ENCODE peak calls at places on chromosomes 16 and 17, in four cellular contexts. T is naive thymus-derived CD4-positive, alpha-beta T cell; S is WERI-Rb-1; G is uterus. J is an unnamed sample.

GRCh38 chr17:4858880-4859260 is 25.7 kb downstream of the MINK1 start:
- DNase-seq in T (no peak), S (no peak), G (peak; percentile 43), J (peak; percentile 79)

GRCh38 chr16:4679854-4680636 is 13.3 kb upstream of the NUDT16L1 start:
- DNase-seq in T (no peak), S (no peak), G (peak; percentile 93), J (peak; percentile 43)

GRCh38 chr17:83193336-83194188 is 114.2 kb downstream of the METRNL start:
- DNase-seq in T (peak; percentile 7), S (no peak), G (peak; percentile 11), J (no peak)

GRCh38 chr17:66285149-66285548 is 17.3 kb upstream of the PRKCA start:
- DNase-seq in T (no peak), S (no peak), G (no peak), J (no peak)

GRCh38 chr17:58344047-58344790 is 7.8 kb downstream of the SUPT4H1 start:
- DNase-seq in T (peak; percentile 48), S (no peak), G (no peak), J (peak; percentile 53)

GRCh38 chr17:73645050-73645871 is 1.0 kb upstream of the SDK2 start:
- DNase-seq in T (peak; percentile 46), S (peak; percentile 87), G (no peak), J (peak; percentile 89)

GRCh38 chr17:59840329-59840907 is 52.3 kb downstream of the TUBD1 start:
- DNase-seq in T (no peak), S (no peak), G (no peak), J (peak; percentile 85)

GRCh38 chr16:24850289-24850931 is 4.6 kb downstream of the SLC5A11 start:
- DNase-seq in T (no peak), S (no peak), G (no peak), J (no peak)

GRCh38 chr16:79247386-79247785 is 353.2 kb downstream of the MAF start:
- DNase-seq in T (no peak), S (no peak), G (no peak), J (no peak)

GRCh38 chr16:73066927-73067670 is 19.2 kb upstream of the ZFHX3 start:
- DNase-seq in T (no peak), S (no peak), G (no peak), J (peak; percentile 69)

GRCh38 chr17:35790826-35791225 is 4.6 kb downstream of the MMP28 start:
- DNase-seq in T (no peak), S (no peak), G (no peak), J (peak; percentile 19)

GRCh38 chr16:77956231-77956630 is 66.1 kb upstream of the CLEC3A start:
- DNase-seq in T (no peak), S (no peak), G (no peak), J (no peak)
- H3K27ac ChIP-seq in T (no peak overlapping the region), S (no peak overlapping the region), G (no peak overlapping the region), J (no peak overlapping the region)

GRCh38 chr16:10992797-10993196 is 48.4 kb downstream of the CLEC16A start:
- DNase-seq in T (no peak), S (no peak), G (no peak), J (peak; percentile 79)

GRCh38 chr16:10995555-10995954 is 51.2 kb downstream of the CLEC16A start:
- DNase-seq in T (no peak), S (no peak), G (no peak), J (no peak)

GRCh38 chr16:10992112-10992511 is 47.7 kb downstream of the CLEC16A start:
- DNase-seq in T (no peak), S (no peak), G (no peak), J (no peak)

GRCh38 chr16:10994571-10994970 is 50.2 kb downstream of the CLEC16A start:
- DNase-seq in T (no peak), S (no peak), G (no peak), J (no peak)

GRCh38 chr16:10993649-10994048 is 49.3 kb downstream of the CLEC16A start:
- DNase-seq in T (no peak), S (no peak), G (no peak), J (no peak)
- H3K27ac ChIP-seq in T (no peak overlapping the region), S (no peak overlapping the region), G (no peak overlapping the region), J (no peak overlapping the region)

DNA sequence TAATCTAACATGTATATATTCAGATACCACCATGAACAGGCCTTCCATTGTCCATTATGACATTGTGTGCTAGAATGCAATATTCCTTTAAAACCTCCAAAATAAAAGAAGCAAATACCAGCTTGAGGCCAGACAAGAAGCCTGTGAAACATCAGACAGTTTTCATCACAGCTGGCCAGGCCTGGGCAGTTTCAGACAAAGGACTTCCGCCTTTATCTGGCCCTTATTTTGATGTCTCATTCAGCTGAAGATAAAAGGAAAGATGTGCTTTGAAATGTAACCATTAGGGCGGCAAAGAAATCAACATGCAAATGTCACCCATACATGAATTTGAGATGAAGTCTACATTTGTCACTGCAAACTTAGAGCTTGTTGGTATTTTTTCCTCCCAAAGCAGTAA is 737.5 kb downstream of the KCNJ2 start:
- DNase-seq in T (no peak), S (no peak), G (no peak), J (no peak)
- H3K27ac ChIP-seq in T (no peak overlapping the region), S (no peak overlapping the region), G (no peak overlapping the region), J (peak overlapping the region; percentile 66)

GRCh38 chr17:50778988-50779387 is 11.7 kb upstream of the ANKRD40CL start:
- DNase-seq in T (no peak), S (no peak), G (no peak), J (no peak)

GRCh38 chr17:50774225-50774803 is 7.0 kb upstream of the ANKRD40CL start:
- DNase-seq in T (no peak), S (no peak), G (no peak), J (peak; percentile 68)

GRCh38 chr17:50779747-50780363 is 12.5 kb upstream of the ANKRD40CL start:
- DNase-seq in T (no peak), S (no peak), G (no peak), J (no peak)

GRCh38 chr17:50781167-50781566 is 13.8 kb upstream of the ANKRD40CL start:
- DNase-seq in T (no peak), S (no peak), G (no peak), J (no peak)

GRCh38 chr17:50778471-50778870 is 11.2 kb upstream of the ANKRD40CL start:
- DNase-seq in T (no peak), S (no peak), G (no peak), J (no peak)
- H3K27ac ChIP-seq in T (no peak overlapping the region), S (no peak overlapping the region), G (no peak overlapping the region), J (no peak overlapping the region)

GRCh38 chr16:30353438-30354129 is 1.5 kb downstream of the CD2BP2 start:
- DNase-seq in T (no peak), S (no peak), G (no peak), J (no peak)
- H3K27ac ChIP-seq in T (peak overlapping the region; percentile 92), S (no peak overlapping the region), G (peak overlapping the region; percentile 94), J (no peak overlapping the region)

GRCh38 chr16:23498863-23499262 is 11.4 kb downstream of the GGA2 start:
- DNase-seq in T (no peak), S (no peak), G (no peak), J (no peak)

GRCh38 chr16:23497543-23497868 is 12.8 kb downstream of the GGA2 start:
- DNase-seq in T (no peak), S (no peak), G (no peak), J (no peak)

GRCh38 chr16:23499801-23500200 is 10.5 kb downstream of the GGA2 start:
- DNase-seq in T (no peak), S (no peak), G (no peak), J (peak; percentile 71)

GRCh38 chr16:23494188-23494587 is 16.1 kb downstream of the GGA2 start:
- DNase-seq in T (no peak), S (no peak), G (no peak), J (no peak)

GRCh38 chr16:23496826-23497542 is 13.3 kb downstream of the GGA2 start:
- DNase-seq in T (no peak), S (no peak), G (peak; percentile 62), J (no peak)
- H3K27ac ChIP-seq in T (no peak overlapping the region), S (no peak overlapping the region), G (peak overlapping the region; percentile 74), J (no peak overlapping the region)

GRCh38 chr16:68082596-68083238 is 2.5 kb upstream of the NFATC3 start:
- DNase-seq in T (no peak), S (no peak), G (no peak), J (no peak)

GRCh38 chr16:68083861-68084503 is 1.2 kb upstream of the NFATC3 start:
- DNase-seq in T (no peak), S (no peak), G (no peak), J (no peak)

GRCh38 chr16:68084504-68085258 is 489 bp upstream of the NFATC3 start:
- DNase-seq in T (peak; percentile 73), S (peak; percentile 97), G (peak; percentile 86), J (peak; percentile 91)

GRCh38 chr16:68081796-68082567 is 3.2 kb upstream of the NFATC3 start:
- DNase-seq in T (no peak), S (no peak), G (no peak), J (no peak)

GRCh38 chr16:68083239-68083781 is 1.9 kb upstream of the NFATC3 start:
- DNase-seq in T (no peak), S (no peak), G (no peak), J (no peak)
- H3K27ac ChIP-seq in T (peak overlapping the region; percentile 85), S (peak overlapping the region; percentile 98), G (peak overlapping the region; percentile 96), J (peak overlapping the region; percentile 99)

GRCh38 chr17:68595496-68595895 is 5.7 kb downstream of the FAM20A start:
- DNase-seq in T (no peak), S (no peak), G (peak; percentile 32), J (no peak)
- H3K27ac ChIP-seq in T (no peak overlapping the region), S (no peak overlapping the region), G (peak overlapping the region; percentile 80), J (no peak overlapping the region)

GRCh38 chr17:8292639-8293395 is 2.4 kb downstream of the SLC25A35 start:
- DNase-seq in T (no peak), S (no peak), G (no peak), J (peak; percentile 52)
- H3K27ac ChIP-seq in T (no peak overlapping the region), S (no peak overlapping the region), G (no peak overlapping the region), J (no peak overlapping the region)